ENCODE peak calls at places on chromosomes 7 and 10, in nine cellular contexts. B, A, Y, W, C, L, G, U and M are unnamed samples. For H3K4me1, the result is how much of the 10 kb centered on the place peaks cover.

GRCh38 chr10:74558897-74559296 is 267.5 kb upstream of the KAT6B start:
- DNase-seq in B (no peak), A (no peak), Y (no peak), W (no peak), C (no peak), L (no peak), G (no peak), U (no peak), M (no peak)

GRCh38 chr7:30183712-30184372 is 49.1 kb downstream of the MTURN start:
- DNase-seq in B (no peak), A (no peak), Y (no peak), W (no peak), C (no peak), L (no peak), G (no peak), U (no peak), M (no peak)

GRCh38 chr7:104950754-104951153 is 63.3 kb upstream of the KMT2E start:
- DNase-seq in B (no peak), A (no peak), Y (no peak), W (no peak), C (no peak), L (no peak), G (no peak), U (no peak), M (no peak)

GRCh38 chr10:52098130-52098529 is 216.0 kb upstream of the DKK1 start:
- DNase-seq in B (no peak), A (no peak), Y (no peak), W (no peak), C (no peak), L (no peak), G (no peak), U (no peak), M (no peak)

GRCh38 chr7:80922254-80923049 is 3.6 kb upstream of the SEMA3C start:
- DNase-seq in B (no peak), A (no peak), Y (no peak), W (no peak), C (no peak), L (no peak), G (no peak), U (peak), M (no peak)

GRCh38 chr10:79074732-79075131 is 6.0 kb downstream of the ZMIZ1 start:
- DNase-seq in B (no peak), A (no peak), Y (peak), W (no peak), C (peak), L (no peak), G (no peak), U (no peak), M (no peak)

GRCh38 chr7:151277631-151278030 is 29.1 kb upstream of the SMARCD3 start:
- DNase-seq in B (no peak), A (no peak), Y (no peak), W (no peak), C (no peak), L (peak), G (no peak), U (no peak), M (no peak)

GRCh38 chr7:157641866-157642265 is 305.1 kb downstream of the DNAJB6 start:
- DNase-seq in B (no peak), A (no peak), Y (no peak), W (no peak), C (no peak), L (no peak), G (no peak), U (no peak), M (no peak)

GRCh38 chr10:7272008-7272407 is 138.8 kb downstream of the SFMBT2 start:
- DNase-seq in B (no peak), A (no peak), Y (no peak), W (no peak), C (no peak), L (no peak), G (no peak), U (no peak), M (no peak)

GRCh38 chr7:13627455-13627854 is 362.0 kb downstream of the ETV1 start:
- DNase-seq in B (no peak), A (no peak), Y (no peak), W (no peak), C (no peak), L (no peak), G (no peak), U (no peak), M (no peak)

GRCh38 chr10:74177140-74177677 is 26.2 kb downstream of the ADK start:
- DNase-seq in B (peak), A (peak), Y (peak), W (peak), C (peak), L (peak), G (no peak), U (peak), M (no peak)

GRCh38 chr10:11192304-11193018 is 174.8 kb downstream of the CELF2 start:
- DNase-seq in B (peak), A (no peak), Y (no peak), W (peak), C (no peak), L (no peak), G (no peak), U (no peak), M (no peak)

GRCh38 chr7:158270856-158271413 is 316.7 kb downstream of the PTPRN2 start:
- DNase-seq in B (no peak), A (no peak), Y (no peak), W (no peak), C (peak), L (no peak), G (no peak), U (no peak), M (no peak)

GRCh38 chr10:17713133-17713532 is 38.9 kb upstream of the TMEM236 start:
- DNase-seq in B (no peak), A (no peak), Y (no peak), W (no peak), C (no peak), L (no peak), G (no peak), U (no peak), M (no peak)

GRCh38 chr7:99734987-99735386 is at the start of gene CYP3A7:
- DNase-seq in B (no peak), A (peak), Y (no peak), W (no peak), C (no peak), L (no peak), G (no peak), U (peak), M (no peak)

GRCh38 chr10:77669892-77670291 is 32.3 kb upstream of the KCNMA1 start:
- DNase-seq in B (no peak), A (peak), Y (no peak), W (no peak), C (no peak), L (no peak), G (no peak), U (no peak), M (no peak)

GRCh38 chr7:147547252-147547897 is 1043.2 kb upstream of the C7orf33 start:
- DNase-seq in B (peak), A (peak), Y (peak), W (no peak), C (no peak), L (no peak), G (no peak), U (peak), M (no peak)

GRCh38 chr7:139657749-139658148 is 120.0 kb downstream of the HIPK2 start:
- DNase-seq in B (no peak), A (no peak), Y (no peak), W (no peak), C (no peak), L (no peak), G (no peak), U (no peak), M (no peak)

GRCh38 chr7:150903627-150904026 is 51.3 kb downstream of the AOC1 start:
- DNase-seq in B (no peak), A (peak), Y (peak), W (peak), C (peak), L (peak), G (no peak), U (no peak), M (peak)

GRCh38 chr10:3422282-3422681 is 249.7 kb upstream of the PITRM1 start:
- DNase-seq in B (no peak), A (no peak), Y (no peak), W (no peak), C (no peak), L (no peak), G (no peak), U (no peak), M (no peak)

GRCh38 chr10:72126184-72126871 is 38.0 kb upstream of the SPOCK2 start:
- DNase-seq in B (peak), A (peak), Y (peak), W (no peak), C (no peak), L (no peak), G (peak), U (peak), M (peak)

GRCh38 chr10:88565072-88565471 is 18.0 kb downstream of the RNLS start:
- DNase-seq in B (peak), A (peak), Y (peak), W (no peak), C (no peak), L (no peak), G (peak), U (peak), M (no peak)

GRCh38 chr7:818031-818699 is 14.1 kb upstream of the SUN1 start:
- DNase-seq in B (peak), A (peak), Y (peak), W (no peak), C (peak), L (peak), G (peak), U (no peak), M (peak)

GRCh38 chr10:72691470-72692056 is 380 bp upstream of the MCU start:
- DNase-seq in B (peak), A (peak), Y (no peak), W (no peak), C (no peak), L (no peak), G (peak), U (no peak), M (peak)

GRCh38 chr10:52750629-52751028 is 22.0 kb downstream of the MBL2 start:
- DNase-seq in B (no peak), A (no peak), Y (no peak), W (no peak), C (no peak), L (no peak), G (no peak), U (no peak), M (no peak)

GRCh38 chr10:21003240-21003822 is 106.2 kb upstream of the NEBL start:
- DNase-seq in B (no peak), A (no peak), Y (no peak), W (no peak), C (no peak), L (no peak), G (no peak), U (no peak), M (no peak)

GRCh38 chr10:71089162-71089561 is 123.2 kb upstream of the UNC5B start:
- DNase-seq in B (no peak), A (no peak), Y (no peak), W (no peak), C (no peak), L (no peak), G (no peak), U (no peak), M (no peak)

GRCh38 chr7:80133361-80134104 is 1.1 kb upstream of the GNAI1 start:
- DNase-seq in B (peak), A (peak), Y (peak), W (no peak), C (no peak), L (no peak), G (no peak), U (peak), M (no peak)

DNA sequence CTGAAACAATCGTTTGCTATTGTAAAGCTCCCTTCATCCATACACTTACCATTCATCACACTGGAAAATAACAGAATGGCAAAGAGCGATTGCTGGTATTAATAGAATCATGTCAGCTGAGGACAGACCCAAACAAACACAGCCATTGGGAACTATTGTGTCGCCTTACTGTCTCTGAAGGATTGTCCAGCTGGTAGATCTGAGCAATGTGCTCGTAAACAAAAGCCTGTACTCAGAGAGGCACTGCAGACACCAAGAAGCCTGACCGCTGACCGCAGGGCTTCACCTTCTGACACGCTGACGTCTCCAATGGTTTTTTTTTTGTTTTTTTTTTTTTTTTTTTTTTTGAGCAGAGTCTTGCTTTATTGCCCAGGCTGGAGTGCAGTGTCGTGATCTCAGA is 151.0 kb upstream of the FRMD4A start:
- DNase-seq in B (no peak), A (peak), Y (no peak), W (no peak), C (no peak), L (no peak), G (no peak), U (no peak), M (peak)
- H3K27ac ChIP-seq in B (no peak), A (no peak), Y (no peak), W (no peak), C (no peak), L (no peak), G (no peak), U (no peak), M (no peak)

DNA sequence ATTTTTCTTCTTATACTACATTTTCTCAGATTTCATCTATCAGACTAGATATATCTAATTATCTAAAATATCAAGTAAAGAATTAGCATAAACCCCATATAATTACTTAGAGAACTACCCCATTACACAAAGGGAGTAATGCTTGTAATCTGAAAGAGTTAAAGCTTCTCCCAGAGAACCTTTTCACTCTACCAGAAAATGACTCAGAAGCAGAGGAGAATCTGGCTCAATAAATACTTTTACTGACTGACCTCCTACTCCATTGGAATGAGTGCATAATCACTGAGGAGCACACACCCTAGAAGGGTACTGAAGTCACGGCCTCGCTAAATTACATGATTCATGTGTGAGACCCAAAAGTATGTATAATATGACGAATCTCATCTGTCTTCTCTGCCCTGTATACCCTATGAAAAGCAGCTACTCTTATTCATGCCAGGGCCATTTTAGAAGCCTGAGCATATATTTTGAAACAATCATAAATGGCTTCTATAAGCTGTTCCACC is 32.8 kb downstream of the DNMBP start:
- DNase-seq in B (no peak), A (peak), Y (peak), W (no peak), C (no peak), L (no peak), G (peak), U (peak), M (peak)
- H3K4me3 ChIP-seq in B (no peak), A (no peak), Y (peak), W (peak), C (no peak), L (no peak), G (peak), U (no peak), M (no peak)

GRCh38 chr7:70586822-70587221 is 545.1 kb upstream of the GALNT17 start:
- DNase-seq in B (no peak), A (no peak), Y (no peak), W (no peak), C (no peak), L (no peak), G (no peak), U (no peak), M (peak)
- H3K4me1 ChIP-seq in B (under half), A (under half), Y (under half), W (under half), C (under half), L (under half), G (under half), U (half or more), M (under half)

GRCh38 chr10:67965456-67965855 is 81.0 kb downstream of the SIRT1 start:
- DNase-seq in B (no peak), A (no peak), Y (no peak), W (no peak), C (no peak), L (no peak), G (no peak), U (no peak), M (no peak)

GRCh38 chr10:67955614-67956013 is 71.2 kb downstream of the SIRT1 start:
- DNase-seq in B (no peak), A (no peak), Y (no peak), W (no peak), C (no peak), L (no peak), G (no peak), U (no peak), M (no peak)

GRCh38 chr10:67959839-67960476 is 75.5 kb downstream of the SIRT1 start:
- DNase-seq in B (no peak), A (no peak), Y (no peak), W (no peak), C (no peak), L (no peak), G (no peak), U (peak), M (no peak)
- H3K27ac ChIP-seq in B (no peak), A (no peak), Y (no peak), W (no peak), C (no peak), L (no peak), G (no peak), U (no peak), M (no peak)

GRCh38 chr7:111927383-111928019 is 278.7 kb downstream of the DOCK4 start:
- DNase-seq in B (peak), A (no peak), Y (no peak), W (no peak), C (no peak), L (no peak), G (no peak), U (no peak), M (no peak)

GRCh38 chr7:111929258-111929657 is 276.9 kb downstream of the DOCK4 start:
- DNase-seq in B (no peak), A (no peak), Y (no peak), W (no peak), C (no peak), L (no peak), G (no peak), U (no peak), M (no peak)

GRCh38 chr7:111933614-111934013 is 272.6 kb downstream of the DOCK4 start:
- DNase-seq in B (no peak), A (no peak), Y (no peak), W (no peak), C (no peak), L (no peak), G (no peak), U (peak), M (peak)

GRCh38 chr7:111931958-111932357 is 274.2 kb downstream of the DOCK4 start:
- DNase-seq in B (no peak), A (peak), Y (no peak), W (no peak), C (no peak), L (no peak), G (no peak), U (no peak), M (peak)

DNA sequence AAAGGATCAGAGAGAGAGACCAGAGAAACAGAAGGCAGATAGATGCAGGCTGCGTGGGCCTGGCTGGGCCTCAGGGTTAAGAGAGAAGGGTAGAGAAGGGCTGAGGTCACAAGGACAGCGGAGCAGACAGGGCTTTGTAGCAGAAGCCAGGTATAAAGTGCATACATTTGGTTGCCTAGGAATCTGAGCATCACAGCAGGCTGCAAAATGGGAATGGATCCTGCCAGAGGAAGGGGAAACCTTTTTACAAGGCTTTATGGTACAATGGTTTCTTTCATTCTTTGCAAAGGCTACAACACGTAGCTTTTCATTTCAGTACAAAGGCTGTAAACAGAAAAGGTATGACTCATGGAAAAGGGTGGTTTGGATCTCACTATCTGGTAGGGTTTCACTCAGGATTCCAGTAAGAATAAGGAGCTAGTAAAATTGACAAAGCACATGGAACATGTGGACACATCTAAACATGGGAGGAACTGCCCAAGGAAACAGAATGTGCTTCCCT is 275.1 kb downstream of the DOCK4 start:
- DNase-seq in B (peak), A (peak), Y (peak), W (no peak), C (no peak), L (no peak), G (no peak), U (peak), M (peak)
- H3K4me3 ChIP-seq in B (no peak), A (no peak), Y (no peak), W (no peak), C (no peak), L (no peak), G (no peak), U (no peak), M (no peak)

GRCh38 chr7:2123360-2123759 is 109.4 kb downstream of the MAD1L1 start:
- DNase-seq in B (no peak), A (no peak), Y (no peak), W (no peak), C (no peak), L (no peak), G (no peak), U (no peak), M (no peak)
- H3K4me1 ChIP-seq in B (under half), A (under half), Y (under half), W (under half), C (under half), L (under half), G (under half), U (under half), M (under half)